ENCODE peak calls at places on chromosomes 6 and 20, in five cellular contexts. S is stomach, B is lung microvascular endothelial cell, H is caudate nucleus, Y is PC-3. P is an unnamed sample.

GRCh38 chr20:61655591-61655990 is 403.5 kb downstream of the CDH4 start:
- DNase-seq in S (no peak), B (no peak), H (no peak), Y (no peak), P (no peak)

GRCh38 chr6:21898107-21898796 is 304.7 kb downstream of the SOX4 start:
- DNase-seq in S (no peak), B (no peak), H (no peak), Y (peak), P (no peak)

GRCh38 chr6:72149715-72150114 is 263.4 kb downstream of the RIMS1 start:
- DNase-seq in S (no peak), B (no peak), H (no peak), Y (no peak), P (no peak)

GRCh38 chr6:16206595-16207037 is 31.8 kb upstream of the GMPR start:
- DNase-seq in S (peak), B (peak), H (peak), Y (peak), P (peak)

GRCh38 chr6:79430913-79431312 is 106.3 kb downstream of the LCA5 start:
- DNase-seq in S (no peak), B (no peak), H (no peak), Y (no peak), P (no peak)

GRCh38 chr6:31651602-31652191 is 764 bp downstream of the BAG6 start:
- DNase-seq in S (no peak), B (peak), H (no peak), Y (peak), P (peak)

GRCh38 chr6:79048611-79049010 is 29.4 kb downstream of the PHIP start:
- DNase-seq in S (no peak), B (peak), H (no peak), Y (peak), P (peak)

GRCh38 chr6:167800549-167800948 is 26.2 kb upstream of the AFDN start:
- DNase-seq in S (no peak), B (no peak), H (no peak), Y (no peak), P (no peak)

GRCh38 chr6:42629845-42630244 is 66.0 kb downstream of the UBR2 start:
- DNase-seq in S (no peak), B (no peak), H (no peak), Y (no peak), P (no peak)

GRCh38 chr6:16216501-16217155 is 21.8 kb upstream of the GMPR start:
- DNase-seq in S (no peak), B (no peak), H (no peak), Y (no peak), P (no peak)

GRCh38 chr6:111840821-111841220 is 32.4 kb downstream of the FYN start:
- DNase-seq in S (no peak), B (no peak), H (peak), Y (no peak), P (no peak)

GRCh38 chr6:170047813-170048212 is 243.1 kb downstream of the DLL1 start:
- DNase-seq in S (peak), B (no peak), H (no peak), Y (no peak), P (no peak)